ENCODE peak calls at places on chromosome 12, in six cellular contexts. H is fibroblast of lung, E is GM23338, W is GM23248, A is A549, U is IMR-90. Y is an unnamed sample.

GRCh38 chr12:54040648-54041047 is 7.8 kb downstream of the HOXC5 start:
- DNase-seq in H (no peak), E (no peak), U (no peak), A (no peak), W (no peak), Y (no peak)

GRCh38 chr12:89817501-89818226 is 109.0 kb upstream of the ATP2B1 start:
- DNase-seq in H (peak; percentile 24), U (peak; percentile 25), A (no peak), E (no peak), W (peak; percentile 17), Y (peak; percentile 5)

GRCh38 chr12:85413266-85413665 is 133.2 kb downstream of the ALX1 start:
- DNase-seq in H (no peak), A (no peak), U (no peak), W (peak; percentile 21), E (no peak), Y (no peak)

GRCh38 chr12:129186952-129187351 is 333.7 kb downstream of the GLT1D1 start:
- DNase-seq in H (no peak), A (peak; percentile 6), E (peak; percentile 40), U (no peak), W (no peak), Y (no peak)

GRCh38 chr12:59973515-59973914 is 377.7 kb downstream of the SLC16A7 start:
- DNase-seq in H (peak; percentile 62), A (no peak), U (peak; percentile 75), E (no peak), W (peak; percentile 82), Y (peak; percentile 67)

GRCh38 chr12:101727098-101727497 is 12.2 kb downstream of the SYCP3 start:
- DNase-seq in W (no peak), E (no peak), A (no peak), U (peak; percentile 13), H (no peak), Y (no peak)

GRCh38 chr12:124687695-124688301 is 120.4 kb upstream of the NCOR2 start:
- DNase-seq in E (no peak), H (peak; percentile 39), A (no peak), W (peak; percentile 36), U (no peak), Y (peak; percentile 58)

GRCh38 chr12:20097561-20097960 is 270.8 kb upstream of the PDE3A start:
- DNase-seq in U (peak; percentile 75), W (peak; percentile 52), E (no peak), A (no peak), H (peak; percentile 74), Y (peak; percentile 52)

GRCh38 chr12:46915082-46915481 is 89.3 kb upstream of the SLC38A4 start:
- DNase-seq in A (no peak), E (no peak), H (peak; percentile 88), U (peak; percentile 90), W (peak; percentile 97), Y (no peak)

GRCh38 chr12:4441355-4442330 is 4.0 kb downstream of the FGF6 start:
- DNase-seq in H (no peak), E (peak; percentile 74), U (no peak), A (no peak), W (no peak), Y (no peak)

GRCh38 chr12:42199007-42199406 is 39.0 kb downstream of the YAF2 start:
- DNase-seq in U (no peak), W (no peak), E (no peak), A (no peak), H (no peak), Y (no peak)

GRCh38 chr12:131942671-131943070 is 7.1 kb upstream of the EP400 start:
- DNase-seq in A (no peak), U (no peak), H (no peak), W (no peak), E (no peak), Y (no peak)

GRCh38 chr12:76920182-76921014 is 41.6 kb upstream of the CSRP2 start:
- DNase-seq in U (no peak), E (peak; percentile 35), W (no peak), A (no peak), H (no peak), Y (no peak)

GRCh38 chr12:30908389-30909087 is 18.0 kb upstream of the TSPAN11 start:
- DNase-seq in H (peak; percentile 94), W (peak; percentile 86), U (peak; percentile 45), A (no peak), E (no peak), Y (peak; percentile 16)

GRCh38 chr12:79638490-79638889 is 52.3 kb downstream of the PAWR start:
- DNase-seq in H (no peak), A (no peak), U (no peak), E (no peak), W (no peak), Y (no peak)

GRCh38 chr12:101924647-101925046 is 47.3 kb downstream of the DRAM1 start:
- DNase-seq in E (peak; percentile 22), W (peak; percentile 55), H (no peak), U (peak; percentile 46), A (peak; percentile 28), Y (no peak)

GRCh38 chr12:47276253-47277070 is 196.7 kb upstream of the AMIGO2 start:
- DNase-seq in U (peak; percentile 79), E (no peak), A (no peak), W (peak; percentile 52), H (peak; percentile 72), Y (peak; percentile 54)

GRCh38 chr12:32312049-32312670 is 87.2 kb upstream of the FGD4 start:
- DNase-seq in A (peak; percentile 45), E (peak; percentile 80), U (peak; percentile 72), W (peak; percentile 81), H (peak; percentile 84), Y (peak; percentile 85)

GRCh38 chr12:8813963-8814362 is 8.5 kb upstream of the A2ML1 start:
- DNase-seq in A (no peak), E (peak; percentile 32), H (no peak), U (no peak), W (no peak), Y (no peak)

GRCh38 chr12:3604750-3605638 is 114.0 kb downstream of the PRMT8 start:
- DNase-seq in H (no peak), W (no peak), E (peak; percentile 67), A (no peak), U (no peak), Y (peak; percentile 41)

GRCh38 chr12:48998497-48999353 is 450 bp downstream of the DDN start:
- DNase-seq in U (peak; percentile 30), E (peak; percentile 65), W (peak; percentile 65), H (peak; percentile 26), A (no peak), Y (no peak)

GRCh38 chr12:51460519-51460918 is 35.9 kb downstream of the SLC4A8 start:
- DNase-seq in W (no peak), H (no peak), U (peak; percentile 76), E (no peak), A (no peak), Y (no peak)

GRCh38 chr12:66107451-66107915 is 23.1 kb downstream of the LLPH start:
- DNase-seq in H (peak; percentile 96), E (peak; percentile 98), A (peak; percentile 69), W (peak; percentile 92), U (peak; percentile 94), Y (peak; percentile 89)
- H3K4me2 ChIP-seq in H (peak overlapping the region; percentile 20), E (no peak overlapping the region), A (peak overlapping the region; percentile 32), W (peak overlapping the region; percentile 71), U (peak overlapping the region; percentile 34), Y (peak overlapping the region; percentile 53)

DNA sequence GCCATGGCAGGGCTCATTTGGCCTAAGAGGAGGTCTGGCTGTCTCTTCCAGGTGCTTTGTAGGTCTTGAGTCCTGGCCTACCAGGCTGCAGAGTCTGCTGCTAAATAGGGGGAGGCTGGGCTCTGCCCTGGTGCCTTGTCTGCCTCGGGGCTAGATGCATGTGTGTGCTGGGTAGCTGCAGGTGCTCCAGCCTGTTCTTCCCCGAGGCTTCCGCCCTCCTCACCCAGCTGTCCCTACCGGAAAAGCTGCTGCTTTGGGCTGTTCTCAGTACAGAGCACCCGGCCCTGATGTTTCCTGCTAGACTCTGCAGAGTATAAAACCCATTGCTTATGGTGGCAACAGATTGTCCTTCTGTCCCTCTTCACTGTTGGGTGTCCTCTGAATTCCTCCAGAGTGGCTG is 37.7 kb downstream of the RAB35 start:
- DNase-seq in A (no peak), H (no peak), E (no peak), U (no peak), W (no peak), Y (no peak)
- H3K4me3 ChIP-seq in A (no peak overlapping the region), H (no peak overlapping the region), E (no peak overlapping the region), U (no peak overlapping the region), W (no peak overlapping the region), Y (no peak overlapping the region)

GRCh38 chr12:65828711-65829339 is 4.5 kb downstream of the HMGA2 start:
- DNase-seq in A (no peak), E (no peak), U (no peak), H (peak; percentile 37), W (no peak), Y (peak; percentile 49)
- H3K4me2 ChIP-seq in A (no peak overlapping the region), E (no peak overlapping the region), U (peak overlapping the region; percentile 95), H (peak overlapping the region; percentile 94), W (peak overlapping the region; percentile 85), Y (peak overlapping the region; percentile 97)

GRCh38 chr12:55933799-55934174 is 2.8 kb downstream of the DGKA start:
- DNase-seq in E (no peak), H (no peak), W (no peak), U (no peak), A (no peak), Y (no peak)
- H3K4me3 ChIP-seq in E (no peak overlapping the region), H (no peak overlapping the region), W (no peak overlapping the region), U (no peak overlapping the region), A (no peak overlapping the region), Y (no peak overlapping the region)

Y was measured in endothelial cell of umbilical vein.